ENCODE peak calls at places on chromosomes 13 and 19, in nine cellular contexts. G is PC-3, M is MM.1S, B is OCI-LY7, Z is HCT116, P is Karpas-422, A is hepatocyte, S is SK-N-SH, I is PC-9. Q is an unnamed sample.

GRCh38 chr13:98397221-98397620 is 179.7 kb downstream of the STK24 start:
- DNase-seq in M (no peak), B (no peak), P (no peak), S (no peak), A (no peak), I (no peak), G (no peak), Z (no peak), Q (no peak)

GRCh38 chr19:14375055-14375581 is 6.1 kb upstream of the ADGRE5 start:
- DNase-seq in P (peak; percentile 63), B (peak; percentile 65), Z (no peak), I (no peak), M (no peak), A (no peak), S (no peak), G (no peak), Q (no peak)

GRCh38 chr13:22018297-22019210 is 347.7 kb downstream of the FGF9 start:
- DNase-seq in G (no peak), B (no peak), Z (no peak), P (no peak), M (no peak), I (no peak), A (no peak), S (no peak), Q (no peak)

GRCh38 chr13:108963846-108964600 is 334.6 kb downstream of the MYO16 start:
- DNase-seq in S (no peak), I (no peak), M (no peak), Z (no peak), P (no peak), B (no peak), G (peak; percentile 4), A (no peak), Q (no peak)

GRCh38 chr19:42122691-42123607 is 9.3 kb downstream of the POU2F2 start:
- DNase-seq in Z (no peak), B (peak; percentile 61), A (no peak), S (no peak), M (no peak), I (no peak), P (peak; percentile 90), G (no peak), Q (no peak)

GRCh38 chr19:17580470-17581000 is 25.1 kb downstream of the COLGALT1 start:
- DNase-seq in M (no peak), G (no peak), I (no peak), A (no peak), Z (no peak), B (no peak), S (no peak), P (no peak), Q (peak; percentile 67)

GRCh38 chr19:12788682-12789097 is 2.6 kb upstream of the JUNB start:
- DNase-seq in P (peak; percentile 60), M (peak; percentile 59), I (peak; percentile 80), S (peak; percentile 88), G (peak; percentile 63), Z (no peak), A (peak; percentile 91), B (no peak), Q (peak; percentile 72)

GRCh38 chr13:46575321-46575721 is 22.4 kb downstream of the LRCH1 start:
- DNase-seq in P (no peak), G (no peak), Z (no peak), I (no peak), A (peak; percentile 37), B (no peak), M (no peak), S (no peak), Q (no peak)

GRCh38 chr19:50721441-50722137 is 1.6 kb upstream of the CLEC11A start:
- DNase-seq in M (no peak), Z (no peak), B (no peak), I (no peak), G (no peak), P (no peak), A (no peak), S (no peak), Q (no peak)

GRCh38 chr19:14835011-14835410 is at the start of the genes OR7A5 and OR7C1:
- DNase-seq in G (no peak), A (no peak), M (no peak), P (no peak), S (no peak), B (no peak), I (no peak), Z (no peak), Q (peak; percentile 33)

GRCh38 chr13:40993987-40994386 is 25.1 kb downstream of the ELF1 start:
- DNase-seq in Z (peak; percentile 87), A (peak; percentile 83), B (no peak), M (no peak), I (peak; percentile 50), G (peak; percentile 91), S (no peak), P (no peak), Q (peak; percentile 86)

GRCh38 chr19:32543107-32543900 is 37.7 kb upstream of the PDCD5 start:
- DNase-seq in S (no peak), M (no peak), P (no peak), Z (no peak), I (peak; percentile 59), B (no peak), G (peak; percentile 66), A (no peak), Q (no peak)

GRCh38 chr13:23695711-23696512 is 125.7 kb downstream of the TNFRSF19 start:
- DNase-seq in M (no peak), A (no peak), S (no peak), Z (no peak), P (peak; percentile 85), G (no peak), I (no peak), B (peak; percentile 8), Q (peak; percentile 67)

GRCh38 chr19:46265217-46265828 is 31.5 kb upstream of the HIF3A start:
- DNase-seq in Z (peak; percentile 77), I (peak; percentile 77), G (peak; percentile 75), P (peak; percentile 88), A (peak; percentile 91), S (peak; percentile 78), M (peak; percentile 66), B (peak; percentile 81), Q (peak; percentile 91)

GRCh38 chr19:42928896-42929295 is 8.1 kb downstream of the PSG7 start:
- DNase-seq in M (no peak), S (no peak), P (no peak), G (no peak), A (no peak), I (no peak), B (no peak), Z (no peak), Q (no peak)

GRCh38 chr19:13055213-13056051 is 47.2 kb downstream of the LYL1 start:
- DNase-seq in B (no peak), S (peak; percentile 89), Z (no peak), P (no peak), G (peak; percentile 81), M (no peak), A (peak; percentile 89), I (peak; percentile 66), Q (peak; percentile 68)

GRCh38 chr19:11673608-11674041 is 65.1 kb downstream of the ZNF823 start:
- DNase-seq in I (peak; percentile 28), B (peak; percentile 28), M (no peak), A (peak; percentile 81), G (peak; percentile 52), P (peak; percentile 59), Z (no peak), S (no peak), Q (peak; percentile 93)

DNA sequence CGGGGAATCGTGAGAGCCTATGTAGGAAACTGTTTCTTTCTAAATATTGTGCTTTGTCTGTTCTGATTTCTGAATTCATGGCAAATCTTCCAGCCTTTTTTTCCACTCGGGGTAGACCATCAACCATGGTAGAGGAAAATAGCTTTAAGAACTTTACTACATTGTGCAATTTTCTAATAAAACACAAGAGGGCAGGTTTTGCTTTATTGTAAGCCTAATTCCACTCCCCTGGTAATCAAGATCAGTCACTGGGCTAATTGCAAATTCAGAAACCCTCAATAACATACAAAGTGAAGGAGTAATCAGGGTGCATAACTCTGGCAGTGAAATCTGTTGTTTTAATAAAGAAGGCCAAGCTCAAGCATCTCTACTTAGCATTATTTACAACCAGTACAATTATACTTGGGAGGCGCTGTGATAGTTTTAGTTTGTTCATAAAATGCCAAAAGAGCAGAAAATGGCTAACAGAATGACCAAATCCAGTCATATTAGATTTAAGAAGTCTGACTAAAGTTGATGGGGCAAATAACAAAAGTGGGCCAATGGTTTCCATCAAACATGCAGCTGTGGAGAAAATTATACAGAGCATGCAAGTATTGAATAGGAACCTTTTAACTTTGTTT is 43.8 kb downstream of the DCT start:
- DNase-seq in P (peak; percentile 84), Z (peak; percentile 34), A (peak; percentile 60), I (no peak), B (peak; percentile 53), M (peak; percentile 67), G (peak; percentile 71), S (peak; percentile 60), Q (peak; percentile 82)
- H3K9me2 ChIP-seq in P (no peaks in the 10 kb centered on the region), Z (no peaks in the 10 kb centered on the region), A (no peaks in the 10 kb centered on the region), I (no peaks in the 10 kb centered on the region), B (no peaks in the 10 kb centered on the region), M (no peaks in the 10 kb centered on the region), G (no peaks in the 10 kb centered on the region), S (no peaks in the 10 kb centered on the region), Q (peaks cover 3% of the 10 kb centered on the region)

DNA sequence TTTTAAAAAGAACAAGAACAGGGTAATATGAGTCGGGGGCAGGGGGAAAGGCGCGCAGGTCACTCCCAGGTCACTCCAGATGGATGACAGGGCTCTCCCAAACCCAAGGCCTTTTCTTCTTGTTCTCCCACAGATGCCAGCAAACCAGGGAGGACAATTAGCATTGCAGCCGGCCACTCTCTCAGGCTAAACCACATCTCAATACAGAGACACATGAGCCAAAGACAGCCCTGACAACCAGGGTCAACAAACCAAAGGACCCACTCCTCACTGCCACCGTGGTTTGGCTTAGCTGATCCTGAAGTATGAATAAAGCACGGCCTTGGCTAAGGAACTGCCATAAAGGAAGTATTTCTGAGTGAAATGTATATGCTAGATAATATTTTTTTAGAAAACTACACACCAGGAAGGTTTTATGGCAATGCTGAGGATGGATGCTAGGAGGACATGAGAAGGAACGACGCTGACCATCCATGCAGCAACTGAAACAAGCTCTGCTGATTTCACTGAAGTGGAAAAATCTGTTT is 47.2 kb downstream of the LATS2 start:
- DNase-seq in A (peak; percentile 37), I (no peak), P (no peak), B (no peak), M (no peak), G (no peak), S (no peak), Z (no peak), Q (no peak)
- H4K20me1 ChIP-seq in A (peaks cover 11% of the 10 kb centered on the region), I (peaks cover 57% of the 10 kb centered on the region), P (no peaks in the 10 kb centered on the region), B (no peaks in the 10 kb centered on the region), M (no peaks in the 10 kb centered on the region), G (peaks cover 3% of the 10 kb centered on the region), S (peaks cover 62% of the 10 kb centered on the region), Z (no peaks in the 10 kb centered on the region), Q (peaks cover 45% of the 10 kb centered on the region)

DNA sequence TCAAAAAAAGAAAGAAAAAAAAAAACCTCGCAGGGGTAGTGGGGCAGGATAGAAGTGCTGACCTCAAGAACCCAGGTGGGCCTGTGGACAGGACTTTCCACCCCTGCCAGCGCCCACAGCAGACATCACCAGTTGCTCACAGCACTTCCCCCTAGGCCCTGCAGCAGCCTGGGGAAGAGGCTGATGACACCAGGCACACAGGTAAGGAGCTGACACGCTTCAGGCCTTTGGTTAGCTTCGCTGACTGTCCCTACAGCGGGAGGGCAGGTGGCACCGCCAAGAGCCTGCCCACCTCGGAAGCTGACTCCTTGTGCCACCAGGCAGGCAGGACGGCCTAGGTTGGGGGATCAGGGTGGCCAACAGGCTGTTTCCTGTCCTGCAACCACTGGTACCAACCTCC is 8.9 kb downstream of the LONP1 start:
- DNase-seq in I (no peak), S (no peak), M (no peak), G (no peak), A (no peak), P (no peak), Z (no peak), B (no peak), Q (no peak)
- H3K9me2 ChIP-seq in I (no peaks in the 10 kb centered on the region), S (no peaks in the 10 kb centered on the region), M (no peaks in the 10 kb centered on the region), G (no peaks in the 10 kb centered on the region), A (no peaks in the 10 kb centered on the region), P (no peaks in the 10 kb centered on the region), Z (no peaks in the 10 kb centered on the region), B (no peaks in the 10 kb centered on the region), Q (no peaks in the 10 kb centered on the region)

GRCh38 chr19:5038631-5039271 is 69.8 kb downstream of the KDM4B start:
- DNase-seq in M (no peak), P (peak; percentile 82), G (peak; percentile 56), B (peak; percentile 61), A (no peak), S (peak; percentile 72), I (peak; percentile 12), Z (no peak), Q (peak; percentile 74)
- H4K20me1 ChIP-seq in M (no peaks in the 10 kb centered on the region), P (no peaks in the 10 kb centered on the region), G (peaks cover 5% of the 10 kb centered on the region), B (no peaks in the 10 kb centered on the region), A (peaks cover 29% of the 10 kb centered on the region), S (peaks cover 34% of the 10 kb centered on the region), I (no peaks in the 10 kb centered on the region), Z (no peaks in the 10 kb centered on the region), Q (peaks cover 9% of the 10 kb centered on the region)

Q was measured in GM23338.